ENCODE peak calls at places on chromosomes 3 and 15, in eight cellular contexts. X, V, R, E, F, B, T and P are unnamed samples.

GRCh38 chr3:85255954-85256353 is 297.2 kb downstream of the CADM2 start:
- DNase-seq in F (no peak), E (no peak), X (no peak), T (no peak), R (no peak), V (no peak), B (no peak), P (no peak)

GRCh38 chr3:49199244-49199899 is 28.0 kb downstream of the KLHDC8B start:
- DNase-seq in B (peak), X (peak), T (peak), F (peak), V (peak), R (no peak), E (no peak), P (peak)

GRCh38 chr15:36066757-36067156 is 512.7 kb upstream of the CDIN1 start:
- DNase-seq in B (no peak), R (no peak), X (no peak), F (no peak), E (no peak), V (no peak), T (no peak), P (no peak)

GRCh38 chr3:124557433-124558232 is 172.6 kb upstream of the UMPS start:
- DNase-seq in F (no peak), V (peak), R (peak), X (peak), T (no peak), E (peak), B (no peak), P (peak)

GRCh38 chr3:45551214-45552010 is 43.1 kb upstream of the LIMD1 start:
- DNase-seq in R (peak), E (peak), F (peak), B (no peak), T (peak), X (peak), V (peak), P (no peak)

GRCh38 chr3:109910772-109911171 is 573.4 kb upstream of the DPPA4 start:
- DNase-seq in X (no peak), E (no peak), F (no peak), T (no peak), R (no peak), B (no peak), V (no peak), P (no peak)

GRCh38 chr3:14297784-14298236 is 104.6 kb upstream of the SLC6A6 start:
- DNase-seq in B (no peak), F (peak), T (no peak), X (no peak), E (no peak), R (no peak), V (no peak), P (no peak)

GRCh38 chr15:100030586-100031249 is 297.5 kb upstream of the LYSMD4 start:
- DNase-seq in T (peak), E (peak), R (no peak), X (no peak), B (no peak), F (no peak), V (no peak), P (no peak)

GRCh38 chr15:66644000-66644787 is 57.8 kb upstream of the SMAD6 start:
- DNase-seq in F (no peak), X (no peak), B (no peak), E (no peak), R (no peak), V (peak), T (no peak), P (no peak)

GRCh38 chr3:15858547-15859506 is 61.0 kb upstream of the ANKRD28 start:
- DNase-seq in F (peak), X (peak), E (no peak), B (peak), V (peak), R (no peak), T (no peak), P (peak)

GRCh38 chr3:130517541-130517940 is 564 bp downstream of the COL6A6 start:
- DNase-seq in T (no peak), X (no peak), R (no peak), F (no peak), V (no peak), E (no peak), B (no peak), P (no peak)

GRCh38 chr15:69951511-69952209 is 146.1 kb downstream of the TLE3 start:
- DNase-seq in F (no peak), R (no peak), V (no peak), T (no peak), X (no peak), E (no peak), B (no peak), P (no peak)

GRCh38 chr3:53046171-53047170 is 598 bp upstream of the SFMBT1 start:
- DNase-seq in F (peak), B (peak), X (peak), R (no peak), E (peak), V (peak), T (no peak), P (peak)

GRCh38 chr3:68336042-68336441 is 596.3 kb downstream of the TAFA4 start:
- DNase-seq in T (no peak), B (no peak), X (no peak), F (no peak), E (no peak), V (no peak), R (no peak), P (no peak)

GRCh38 chr3:3998140-3998977 is 199.1 kb downstream of the LRRN1 start:
- DNase-seq in B (peak), T (no peak), F (no peak), V (peak), X (no peak), E (no peak), R (no peak), P (peak)

GRCh38 chr3:15217841-15218267 is 11.8 kb downstream of the CAPN7 start:
- DNase-seq in R (no peak), F (no peak), E (no peak), T (no peak), V (no peak), B (no peak), X (no peak), P (no peak)

GRCh38 chr3:48655586-48655985 is 7.1 kb downstream of the CELSR3 start:
- DNase-seq in B (peak), T (no peak), R (no peak), E (no peak), F (no peak), V (no peak), X (no peak), P (no peak)

GRCh38 chr15:90142216-90143175 is 40.2 kb upstream of the IDH2 start:
- DNase-seq in B (peak), F (no peak), T (no peak), E (no peak), X (no peak), R (no peak), V (no peak), P (no peak)

GRCh38 chr15:53351373-53351772 is 408.1 kb downstream of the WDR72 start:
- DNase-seq in F (no peak), V (no peak), E (no peak), B (no peak), X (no peak), T (no peak), R (no peak), P (no peak)

GRCh38 chr3:56064684-56065083 is 403.6 kb downstream of the ERC2 start:
- DNase-seq in V (no peak), R (no peak), B (no peak), E (no peak), T (no peak), F (no peak), X (no peak), P (no peak)

GRCh38 chr15:98560338-98560737 is 88.0 kb upstream of the IGF1R start:
- DNase-seq in E (no peak), R (no peak), T (no peak), X (no peak), F (no peak), B (no peak), V (no peak), P (no peak)

GRCh38 chr3:41239587-41239986 is 40.3 kb downstream of the CTNNB1 start:
- DNase-seq in V (no peak), F (no peak), E (no peak), X (no peak), T (no peak), B (no peak), R (no peak), P (no peak)

GRCh38 chr15:22240951-22241350 is 160.6 kb downstream of the OR4M2 start:
- DNase-seq in V (no peak), B (no peak), F (no peak), T (no peak), E (no peak), X (no peak), R (no peak), P (no peak)

GRCh38 chr3:2968475-2968874 is 141.7 kb downstream of the IL5RA start:
- DNase-seq in E (no peak), B (no peak), F (no peak), V (no peak), R (no peak), T (no peak), X (no peak), P (no peak)

GRCh38 chr3:73451276-73451973 is 173.3 kb downstream of the PDZRN3 start:
- DNase-seq in F (no peak), B (no peak), V (no peak), R (no peak), T (no peak), E (no peak), X (peak), P (no peak)

GRCh38 chr3:65888980-65889706 is 149.6 kb downstream of the MAGI1 start:
- DNase-seq in T (peak), B (no peak), X (no peak), V (peak), F (no peak), E (peak), R (peak), P (peak)

GRCh38 chr3:181739628-181740027 is 27.9 kb downstream of the SOX2 start:
- DNase-seq in R (no peak), F (no peak), T (no peak), E (no peak), B (no peak), X (no peak), V (no peak), P (no peak)

GRCh38 chr3:114370537-114371174 is 76.8 kb downstream of the TIGIT start:
- DNase-seq in R (no peak), E (no peak), F (no peak), V (no peak), B (no peak), T (no peak), X (no peak), P (no peak)

GRCh38 chr3:151268267-151269235 is 9.8 kb downstream of the P2RY14 start:
- DNase-seq in R (no peak), F (no peak), T (no peak), V (no peak), E (no peak), B (peak), X (no peak), P (no peak)

GRCh38 chr3:101085752-101086151 is 92.5 kb upstream of the ABI3BP start:
- DNase-seq in X (no peak), E (no peak), R (no peak), F (no peak), T (no peak), B (no peak), V (no peak), P (no peak)

GRCh38 chr3:96331341-96331740 is 483.1 kb upstream of the EPHA6 start:
- DNase-seq in R (no peak), V (peak), E (peak), X (no peak), F (no peak), T (no peak), B (no peak), P (peak)

GRCh38 chr15:62165029-62165792 is at the start of gene C2CD4B:
- DNase-seq in V (peak), F (peak), R (no peak), X (peak), T (no peak), B (peak), E (no peak), P (peak)

GRCh38 chr15:90367578-90367977 is 15.5 kb downstream of the ZNF774 start:
- DNase-seq in X (no peak), F (no peak), V (no peak), R (no peak), B (no peak), E (no peak), T (no peak), P (no peak)

GRCh38 chr15:94972314-94972713 is 741.0 kb downstream of the MCTP2 start:
- DNase-seq in R (no peak), V (peak), E (no peak), B (no peak), T (no peak), X (no peak), F (no peak), P (peak)

GRCh38 chr15:71312731-71313460 is 197.6 kb downstream of the THSD4 start:
- DNase-seq in F (no peak), T (no peak), X (no peak), E (no peak), V (no peak), B (no peak), R (no peak), P (no peak)

GRCh38 chr3:183291511-183292031 is 38.5 kb downstream of the B3GNT5 start:
- DNase-seq in E (no peak), T (no peak), F (no peak), R (no peak), B (no peak), V (peak), X (no peak), P (no peak)

GRCh38 chr15:28995193-28995592 is 109.4 kb downstream of the APBA2 start:
- DNase-seq in E (no peak), F (no peak), T (no peak), B (no peak), X (no peak), R (no peak), V (no peak), P (no peak)

GRCh38 chr15:73052679-73053397 is 575 bp downstream of the NEO1 start:
- DNase-seq in E (peak), B (peak), F (peak), R (no peak), V (peak), X (peak), T (no peak), P (peak)

GRCh38 chr3:47578119-47578630 is 490 bp downstream of the CSPG5 start:
- DNase-seq in V (peak), T (no peak), X (peak), R (no peak), E (peak), F (peak), B (peak), P (peak)